ENCODE peak calls at places on chromosomes 12 and 14, in ten cellular contexts. One of them, this sample, is unnamed.

GRCh38 chr12:89848732-89849131 is 140.1 kb upstream of the ATP2B1 start:
- DNase-seq in heart left ventricle: peak; percentile 39
- DNase-seq in mammary epithelial cell: no peak
- DNase-seq in left ventricle myocardium inferior: peak; percentile 20
- DNase-seq in tibial nerve: no peak
- DNase-seq in AG04450: no peak
- DNase-seq in psoas muscle: no peak
- DNase-seq in neural progenitor cell: no peak
- DNase-seq in upper lobe of right lung: no peak
- DNase-seq in left lung: peak; percentile 55
- DNase-seq in this sample: no peak

GRCh38 chr12:509494-509893 is 49.8 kb downstream of the B4GALNT3 start:
- DNase-seq in AG04450: no peak
- DNase-seq in left ventricle myocardium inferior: no peak
- DNase-seq in psoas muscle: no peak
- DNase-seq in left lung: no peak
- DNase-seq in mammary epithelial cell: no peak
- DNase-seq in heart left ventricle: no peak
- DNase-seq in upper lobe of right lung: peak; percentile 67
- DNase-seq in neural progenitor cell: peak; percentile 27
- DNase-seq in tibial nerve: no peak
- DNase-seq in this sample: peak; percentile 23

GRCh38 chr14:68257969-68258368 is 438.4 kb downstream of the RAD51B start:
- DNase-seq in neural progenitor cell: no peak
- DNase-seq in left ventricle myocardium inferior: no peak
- DNase-seq in AG04450: no peak
- DNase-seq in upper lobe of right lung: no peak
- DNase-seq in tibial nerve: no peak
- DNase-seq in psoas muscle: no peak
- DNase-seq in mammary epithelial cell: no peak
- DNase-seq in heart left ventricle: no peak
- DNase-seq in left lung: no peak
- DNase-seq in this sample: no peak

GRCh38 chr12:14884458-14884878 is 1.2 kb downstream of the MGP start:
- DNase-seq in upper lobe of right lung: peak; percentile 79
- DNase-seq in mammary epithelial cell: peak; percentile 82
- DNase-seq in left ventricle myocardium inferior: peak; percentile 83
- DNase-seq in left lung: peak; percentile 69
- DNase-seq in psoas muscle: peak; percentile 77
- DNase-seq in neural progenitor cell: no peak
- DNase-seq in heart left ventricle: peak; percentile 80
- DNase-seq in AG04450: peak; percentile 36
- DNase-seq in tibial nerve: peak; percentile 79
- DNase-seq in this sample: peak; percentile 54

GRCh38 chr12:111412007-111412829 is 6.5 kb downstream of the SH2B3 start:
- DNase-seq in neural progenitor cell: peak; percentile 74
- DNase-seq in upper lobe of right lung: no peak
- DNase-seq in left ventricle myocardium inferior: peak; percentile 51
- DNase-seq in mammary epithelial cell: no peak
- DNase-seq in heart left ventricle: no peak
- DNase-seq in tibial nerve: no peak
- DNase-seq in left lung: no peak
- DNase-seq in psoas muscle: no peak
- DNase-seq in AG04450: no peak
- DNase-seq in this sample: no peak

GRCh38 chr14:73188501-73188903 is 48.8 kb upstream of the PAPLN start:
- DNase-seq in heart left ventricle: no peak
- DNase-seq in neural progenitor cell: no peak
- DNase-seq in mammary epithelial cell: peak; percentile 50
- DNase-seq in psoas muscle: no peak
- DNase-seq in left lung: no peak
- DNase-seq in AG04450: peak; percentile 56
- DNase-seq in tibial nerve: no peak
- DNase-seq in left ventricle myocardium inferior: no peak
- DNase-seq in upper lobe of right lung: no peak
- DNase-seq in this sample: no peak

GRCh38 chr12:107477946-107478610 is 207.5 kb upstream of the PWP1 start:
- DNase-seq in psoas muscle: no peak
- DNase-seq in heart left ventricle: no peak
- DNase-seq in left ventricle myocardium inferior: no peak
- DNase-seq in AG04450: no peak
- DNase-seq in neural progenitor cell: no peak
- DNase-seq in upper lobe of right lung: no peak
- DNase-seq in mammary epithelial cell: peak; percentile 52
- DNase-seq in left lung: no peak
- DNase-seq in tibial nerve: no peak
- DNase-seq in this sample: peak; percentile 19

GRCh38 chr12:54390668-54391551 is 6.4 kb upstream of the ZNF385A start:
- DNase-seq in mammary epithelial cell: peak; percentile 68
- DNase-seq in left ventricle myocardium inferior: peak; percentile 11
- DNase-seq in left lung: peak; percentile 86
- DNase-seq in neural progenitor cell: peak; percentile 90
- DNase-seq in tibial nerve: no peak
- DNase-seq in upper lobe of right lung: no peak
- DNase-seq in AG04450: no peak
- DNase-seq in psoas muscle: peak; percentile 46
- DNase-seq in heart left ventricle: peak; percentile 71
- DNase-seq in this sample: no peak

GRCh38 chr12:24905431-24905830 is 43.5 kb downstream of the BCAT1 start:
- DNase-seq in tibial nerve: no peak
- DNase-seq in left lung: no peak
- DNase-seq in mammary epithelial cell: no peak
- DNase-seq in AG04450: no peak
- DNase-seq in neural progenitor cell: no peak
- DNase-seq in psoas muscle: no peak
- DNase-seq in heart left ventricle: no peak
- DNase-seq in left ventricle myocardium inferior: no peak
- DNase-seq in upper lobe of right lung: no peak
- DNase-seq in this sample: no peak

GRCh38 chr12:87982208-87982607 is 47.0 kb downstream of the C12orf50 start:
- DNase-seq in left ventricle myocardium inferior: no peak
- DNase-seq in heart left ventricle: no peak
- DNase-seq in neural progenitor cell: no peak
- DNase-seq in AG04450: peak; percentile 27
- DNase-seq in left lung: no peak
- DNase-seq in psoas muscle: no peak
- DNase-seq in tibial nerve: no peak
- DNase-seq in upper lobe of right lung: no peak
- DNase-seq in mammary epithelial cell: no peak
- DNase-seq in this sample: no peak

GRCh38 chr12:71760471-71760870 is 5.8 kb downstream of the RAB21 start:
- DNase-seq in mammary epithelial cell: no peak
- DNase-seq in left lung: no peak
- DNase-seq in left ventricle myocardium inferior: no peak
- DNase-seq in neural progenitor cell: no peak
- DNase-seq in upper lobe of right lung: no peak
- DNase-seq in AG04450: no peak
- DNase-seq in psoas muscle: no peak
- DNase-seq in heart left ventricle: no peak
- DNase-seq in tibial nerve: no peak
- DNase-seq in this sample: no peak

GRCh38 chr14:91509083-91509877 is 830 bp downstream of the PPP4R3A start:
- DNase-seq in left lung: peak; percentile 87
- DNase-seq in left ventricle myocardium inferior: peak; percentile 34
- DNase-seq in heart left ventricle: peak; percentile 74
- DNase-seq in mammary epithelial cell: peak; percentile 32
- DNase-seq in upper lobe of right lung: peak; percentile 78
- DNase-seq in tibial nerve: no peak
- DNase-seq in AG04450: no peak
- DNase-seq in psoas muscle: peak; percentile 39
- DNase-seq in neural progenitor cell: peak; percentile 46
- DNase-seq in this sample: no peak

GRCh38 chr12:62767506-62767905 is 167.4 kb downstream of the PPM1H start:
- DNase-seq in psoas muscle: no peak
- DNase-seq in tibial nerve: no peak
- DNase-seq in left lung: no peak
- DNase-seq in left ventricle myocardium inferior: no peak
- DNase-seq in upper lobe of right lung: no peak
- DNase-seq in mammary epithelial cell: peak; percentile 20
- DNase-seq in neural progenitor cell: no peak
- DNase-seq in AG04450: no peak
- DNase-seq in heart left ventricle: no peak
- DNase-seq in this sample: no peak

GRCh38 chr12:32906407-32907165 is 10.0 kb upstream of the PKP2 start:
- DNase-seq in psoas muscle: no peak
- DNase-seq in tibial nerve: no peak
- DNase-seq in AG04450: no peak
- DNase-seq in mammary epithelial cell: no peak
- DNase-seq in upper lobe of right lung: no peak
- DNase-seq in left ventricle myocardium inferior: no peak
- DNase-seq in left lung: no peak
- DNase-seq in heart left ventricle: no peak
- DNase-seq in neural progenitor cell: no peak
- DNase-seq in this sample: no peak

GRCh38 chr12:9940370-9940769 is 8.2 kb upstream of the CLEC2A start:
- DNase-seq in AG04450: no peak
- DNase-seq in psoas muscle: no peak
- DNase-seq in left lung: no peak
- DNase-seq in tibial nerve: no peak
- DNase-seq in mammary epithelial cell: no peak
- DNase-seq in left ventricle myocardium inferior: no peak
- DNase-seq in neural progenitor cell: peak; percentile 14
- DNase-seq in upper lobe of right lung: no peak
- DNase-seq in heart left ventricle: no peak
- DNase-seq in this sample: no peak
- TF ChIP-seq CTCF in AG04450: peak; percentile 50
- TF ChIP-seq CTCF in psoas muscle: no peak
- TF ChIP-seq CTCF in left lung: no peak
- TF ChIP-seq CTCF in tibial nerve: no peak
- TF ChIP-seq CTCF in mammary epithelial cell: peak; percentile 24
- TF ChIP-seq CTCF in left ventricle myocardium inferior: no peak
- TF ChIP-seq CTCF in neural progenitor cell: peak; percentile 51
- TF ChIP-seq CTCF in upper lobe of right lung: peak; percentile 19
- TF ChIP-seq CTCF in heart left ventricle: no peak
- TF ChIP-seq CTCF in this sample: peak; percentile 32

GRCh38 chr14:95313246-95313645 is 6.5 kb downstream of the CLMN start:
- DNase-seq in tibial nerve: no peak
- DNase-seq in psoas muscle: no peak
- DNase-seq in left ventricle myocardium inferior: no peak
- DNase-seq in neural progenitor cell: no peak
- DNase-seq in heart left ventricle: no peak
- DNase-seq in left lung: no peak
- DNase-seq in AG04450: no peak
- DNase-seq in upper lobe of right lung: no peak
- DNase-seq in mammary epithelial cell: no peak
- DNase-seq in this sample: no peak
- H3K4me3 ChIP-seq in tibial nerve: no peak overlapping the region
- H3K4me3 ChIP-seq in psoas muscle: no peak overlapping the region
- H3K4me3 ChIP-seq in left ventricle myocardium inferior: no peak overlapping the region
- H3K4me3 ChIP-seq in neural progenitor cell: no peak overlapping the region
- H3K4me3 ChIP-seq in heart left ventricle: no peak overlapping the region
- H3K4me3 ChIP-seq in left lung: peak overlapping the region; percentile 6
- H3K4me3 ChIP-seq in AG04450: no peak overlapping the region
- H3K4me3 ChIP-seq in upper lobe of right lung: no peak overlapping the region
- H3K4me3 ChIP-seq in mammary epithelial cell: no peak overlapping the region
- H3K4me3 ChIP-seq in this sample: no peak overlapping the region

DNA sequence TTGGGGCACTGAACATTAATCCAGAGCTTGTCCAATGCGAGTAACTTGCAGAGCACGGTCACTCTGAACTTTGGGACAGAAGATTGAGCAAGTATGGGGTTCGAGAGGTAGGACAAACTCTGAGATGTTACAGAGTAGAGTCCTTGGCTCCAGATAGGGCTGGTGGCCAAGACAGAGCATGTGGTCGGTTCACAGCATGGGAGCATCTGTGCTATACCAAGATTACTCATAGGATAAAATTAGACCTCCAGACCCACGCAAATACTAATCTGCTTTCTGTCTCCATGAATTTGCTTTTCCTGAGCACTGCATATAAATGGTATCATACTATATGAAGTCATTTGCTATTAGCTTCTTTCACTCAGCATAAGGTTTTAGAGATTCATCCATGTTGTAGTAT is 93.4 kb upstream of the TBX5 start:
- DNase-seq in tibial nerve: no peak
- DNase-seq in left ventricle myocardium inferior: no peak
- DNase-seq in upper lobe of right lung: no peak
- DNase-seq in heart left ventricle: no peak
- DNase-seq in mammary epithelial cell: no peak
- DNase-seq in AG04450: no peak
- DNase-seq in neural progenitor cell: no peak
- DNase-seq in psoas muscle: no peak
- DNase-seq in left lung: no peak
- DNase-seq in this sample: no peak
- H3K27me3 ChIP-seq in tibial nerve: no peaks in the 10 kb centered on the region
- H3K27me3 ChIP-seq in left ventricle myocardium inferior: peaks cover 92% of the 10 kb centered on the region
- H3K27me3 ChIP-seq in upper lobe of right lung: peaks cover 28% of the 10 kb centered on the region
- H3K27me3 ChIP-seq in heart left ventricle: no peaks in the 10 kb centered on the region
- H3K27me3 ChIP-seq in mammary epithelial cell: no peaks in the 10 kb centered on the region
- H3K27me3 ChIP-seq in AG04450: peaks cover 18% of the 10 kb centered on the region
- H3K27me3 ChIP-seq in neural progenitor cell: peaks cover 100% of the 10 kb centered on the region
- H3K27me3 ChIP-seq in psoas muscle: peaks cover 8% of the 10 kb centered on the region
- H3K27me3 ChIP-seq in left lung: peaks cover 8% of the 10 kb centered on the region
- H3K27me3 ChIP-seq in this sample: peaks cover 6% of the 10 kb centered on the region

DNA sequence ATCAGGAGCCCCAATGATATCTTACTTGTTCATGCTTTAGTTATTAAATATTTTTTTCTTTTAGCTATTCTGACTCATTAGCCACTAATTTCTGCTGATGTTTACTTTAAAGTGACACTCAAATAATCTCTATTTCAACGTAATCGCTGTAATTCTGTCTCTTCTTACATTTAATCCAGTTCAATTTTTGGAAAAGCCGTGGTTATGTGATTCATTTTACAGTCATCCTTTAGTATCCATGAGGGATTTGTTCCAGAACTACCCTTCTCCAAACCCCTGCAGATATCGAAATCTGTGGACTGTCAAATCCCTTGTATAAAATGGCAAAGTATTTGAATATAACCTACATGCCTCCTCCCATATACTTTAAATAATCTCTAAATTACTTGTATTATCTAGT is 1103.4 kb downstream of the LRFN5 start:
- DNase-seq in neural progenitor cell: no peak
- DNase-seq in left lung: no peak
- DNase-seq in left ventricle myocardium inferior: no peak
- DNase-seq in upper lobe of right lung: no peak
- DNase-seq in heart left ventricle: no peak
- DNase-seq in psoas muscle: no peak
- DNase-seq in mammary epithelial cell: no peak
- DNase-seq in AG04450: no peak
- DNase-seq in tibial nerve: no peak
- DNase-seq in this sample: no peak
- TF ChIP-seq CTCF in neural progenitor cell: no peak
- TF ChIP-seq CTCF in left lung: no peak
- TF ChIP-seq CTCF in left ventricle myocardium inferior: no peak
- TF ChIP-seq CTCF in upper lobe of right lung: no peak
- TF ChIP-seq CTCF in heart left ventricle: no peak
- TF ChIP-seq CTCF in psoas muscle: no peak
- TF ChIP-seq CTCF in mammary epithelial cell: no peak
- TF ChIP-seq CTCF in AG04450: no peak
- TF ChIP-seq CTCF in tibial nerve: no peak
- TF ChIP-seq CTCF in this sample: no peak

This sample was measured in kidney epithelial cell.